ENCODE peak calls at places on chromosomes 12 and 14, in eight cellular contexts. R is GM23338, X is stomach, E is spleen, Y is HepG2, Q is upper lobe of left lung, L is transverse colon, W is Panc1. T is an unnamed sample.

GRCh38 chr12:19938031-19938430 is 430.3 kb upstream of the PDE3A start:
- DNase-seq in R (no peak), X (no peak), E (no peak), Y (no peak), Q (no peak), L (no peak), W (no peak), T (no peak)

GRCh38 chr14:104784846-104785707 is 10.5 kb downstream of the AKT1 start:
- DNase-seq in R (no peak), X (peak), E (no peak), Y (no peak), Q (peak), L (no peak), W (no peak), T (no peak)

GRCh38 chr14:60931206-60931605 is 49.7 kb downstream of the TRMT5 start:
- DNase-seq in R (no peak), X (no peak), E (no peak), Y (no peak), Q (no peak), L (no peak), W (no peak), T (no peak)

GRCh38 chr14:52014601-52015267 is 25.4 kb downstream of the RTRAF start:
- DNase-seq in R (no peak), X (no peak), E (no peak), Y (no peak), Q (no peak), L (no peak), W (no peak), T (no peak)

GRCh38 chr12:56628671-56629458 is 1.3 kb downstream of the BAZ2A start:
- DNase-seq in R (peak), X (peak), E (peak), Y (peak), Q (peak), L (peak), W (no peak), T (peak)

GRCh38 chr12:107992870-107993451 is 136.1 kb upstream of the WSCD2 start:
- DNase-seq in R (peak), X (no peak), E (no peak), Y (peak), Q (no peak), L (no peak), W (peak), T (peak)

GRCh38 chr12:40054554-40055226 is 51.2 kb downstream of the SLC2A13 start:
- DNase-seq in R (no peak), X (no peak), E (no peak), Y (no peak), Q (no peak), L (peak), W (no peak), T (no peak)

GRCh38 chr12:12859690-12860089 is 31.7 kb upstream of the GPRC5A start:
- DNase-seq in R (no peak), X (no peak), E (no peak), Y (no peak), Q (no peak), L (no peak), W (no peak), T (no peak)

GRCh38 chr14:101202627-101203404 is 299.3 kb upstream of the RTL1 start:
- DNase-seq in R (no peak), X (peak), E (peak), Y (no peak), Q (peak), L (no peak), W (no peak), T (no peak)

GRCh38 chr14:88045705-88046104 is 40.8 kb downstream of the GPR65 start:
- DNase-seq in R (no peak), X (no peak), E (no peak), Y (no peak), Q (peak), L (peak), W (no peak), T (peak)

GRCh38 chr12:12206776-12207388 is 60.0 kb downstream of the LRP6 start:
- DNase-seq in R (no peak), X (no peak), E (no peak), Y (peak), Q (no peak), L (no peak), W (no peak), T (no peak)

GRCh38 chr12:52526511-52526951 is 6.3 kb upstream of the KRT5 start:
- DNase-seq in R (no peak), X (no peak), E (no peak), Y (no peak), Q (no peak), L (no peak), W (no peak), T (no peak)

GRCh38 chr12:106733660-106734059 is 40.8 kb upstream of the RIC8B start:
- DNase-seq in R (no peak), X (no peak), E (no peak), Y (no peak), Q (no peak), L (no peak), W (no peak), T (no peak)

GRCh38 chr12:7162691-7163114 is 26.8 kb upstream of the PEX5 start:
- DNase-seq in R (peak), X (peak), E (no peak), Y (peak), Q (peak), L (peak), W (no peak), T (no peak)

GRCh38 chr12:87348071-87348470 is 681.1 kb downstream of the C12orf50 start:
- DNase-seq in R (no peak), X (no peak), E (no peak), Y (no peak), Q (no peak), L (no peak), W (no peak), T (no peak)

GRCh38 chr14:90587918-90588317 is 191.1 kb downstream of the CALM1 start:
- DNase-seq in R (no peak), X (no peak), E (no peak), Y (no peak), Q (no peak), L (no peak), W (no peak), T (no peak)

GRCh38 chr12:94277426-94278000 is 129.1 kb downstream of the PLXNC1 start:
- DNase-seq in R (no peak), X (no peak), E (no peak), Y (peak), Q (no peak), L (no peak), W (no peak), T (no peak)

GRCh38 chr12:102172436-102172835 is 25.2 kb downstream of the PMCH start:
- DNase-seq in R (no peak), X (no peak), E (no peak), Y (no peak), Q (no peak), L (no peak), W (no peak), T (no peak)

GRCh38 chr12:102174117-102174516 is 23.5 kb downstream of the PMCH start:
- DNase-seq in R (no peak), X (no peak), E (no peak), Y (no peak), Q (no peak), L (no peak), W (no peak), T (no peak)

GRCh38 chr12:102171951-102172350 is 25.7 kb downstream of the PMCH start:
- DNase-seq in R (no peak), X (no peak), E (no peak), Y (no peak), Q (no peak), L (no peak), W (no peak), T (no peak)

GRCh38 chr12:102167821-102168605 is 29.6 kb downstream of the PMCH start:
- DNase-seq in R (no peak), X (no peak), E (no peak), Y (no peak), Q (no peak), L (no peak), W (no peak), T (no peak)

DNA sequence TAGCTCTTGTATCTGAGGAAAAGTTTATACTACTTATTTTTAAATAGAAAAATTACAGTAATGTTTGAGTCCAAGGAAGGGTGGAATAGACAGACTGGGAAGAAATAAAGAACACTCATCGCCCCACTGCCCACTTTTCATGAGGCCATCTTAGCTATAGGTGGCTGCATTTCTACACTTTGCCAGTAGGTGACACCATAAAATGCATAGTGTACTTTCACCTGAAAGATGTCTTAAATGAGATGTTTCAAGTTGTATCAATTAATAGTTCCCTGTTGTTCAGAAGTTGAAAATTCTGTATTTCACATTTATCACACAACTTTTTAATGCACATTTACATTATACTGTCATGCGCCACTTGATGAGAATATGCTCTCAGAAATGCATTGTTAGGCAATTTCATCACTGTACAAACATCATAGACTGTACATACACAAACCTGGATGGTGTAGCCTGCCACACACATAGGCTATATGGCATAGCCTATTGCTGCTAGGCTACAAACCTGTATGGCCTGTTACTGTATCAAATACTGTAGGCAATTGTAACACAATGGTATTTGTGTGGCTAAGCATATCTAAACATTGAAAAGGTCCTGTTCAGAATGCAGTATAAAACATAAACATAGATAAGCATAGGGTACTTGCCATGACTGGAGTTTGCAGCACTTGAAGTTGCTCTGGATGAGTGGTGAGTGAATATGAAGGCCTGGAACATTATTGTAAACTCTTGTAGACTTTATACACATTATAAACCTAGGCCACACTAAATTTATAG is 27.5 kb downstream of the PMCH start:
- DNase-seq in R (peak), X (no peak), E (no peak), Y (peak), Q (no peak), L (no peak), W (peak), T (no peak)
- TF ChIP-seq CTCF in R (peak), X (no peak), E (peak), Y (peak), Q (peak), L (peak), W (peak), T (peak)

GRCh38 chr12:65854629-65855028 is 30.3 kb downstream of the HMGA2 start:
- DNase-seq in R (no peak), X (no peak), E (no peak), Y (peak), Q (no peak), L (no peak), W (no peak), T (no peak)

GRCh38 chr12:65856521-65856920 is 32.2 kb downstream of the HMGA2 start:
- DNase-seq in R (no peak), X (no peak), E (no peak), Y (no peak), Q (no peak), L (no peak), W (no peak), T (no peak)

GRCh38 chr12:65857875-65858274 is 33.6 kb downstream of the HMGA2 start:
- DNase-seq in R (no peak), X (no peak), E (no peak), Y (no peak), Q (no peak), L (no peak), W (no peak), T (no peak)

GRCh38 chr12:65858831-65859230 is 34.5 kb downstream of the HMGA2 start:
- DNase-seq in R (no peak), X (no peak), E (no peak), Y (no peak), Q (no peak), L (no peak), W (no peak), T (no peak)

GRCh38 chr12:65853489-65854157 is 29.3 kb downstream of the HMGA2 start:
- DNase-seq in R (no peak), X (no peak), E (no peak), Y (no peak), Q (no peak), L (no peak), W (no peak), T (no peak)
- TF ChIP-seq POLR2AphosphoS5 in R (no peak), X (no peak), E (no peak), Y (no peak), Q (no peak), L (no peak), W (no peak), T (no peak)

DNA sequence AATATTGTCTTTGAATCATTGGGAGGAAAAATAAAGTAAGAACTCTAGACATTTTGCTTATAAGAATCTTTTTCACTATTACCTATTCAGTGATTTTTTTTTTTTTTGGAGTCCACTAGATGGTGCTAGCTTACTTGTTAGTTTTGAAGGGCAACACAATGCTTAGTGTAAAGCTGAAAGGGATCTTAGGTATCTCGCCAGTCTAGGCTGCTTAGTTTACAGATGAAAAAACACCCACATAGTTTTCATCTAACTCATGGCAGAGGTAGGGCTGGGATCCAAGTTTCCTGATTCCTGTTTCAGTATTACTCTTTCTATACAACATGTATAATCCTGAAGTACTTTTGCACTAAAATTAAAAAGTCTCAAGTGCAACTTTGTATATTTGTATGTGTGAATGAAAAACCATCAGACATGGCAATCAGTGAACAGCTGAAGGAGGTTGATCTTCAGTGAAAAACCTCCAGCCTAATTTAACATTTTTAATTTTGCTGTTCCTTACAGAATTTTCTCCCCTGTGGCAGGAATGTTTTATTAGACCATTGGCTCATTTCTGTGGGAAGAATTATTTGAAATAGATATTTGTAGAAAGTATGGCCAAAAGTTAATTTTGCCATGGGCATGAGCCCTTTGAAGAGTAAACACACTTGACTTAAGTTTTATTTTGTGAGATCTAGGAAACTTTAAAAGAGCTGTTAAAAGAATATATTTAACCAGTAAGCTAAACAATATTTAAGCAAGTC is 40.7 kb downstream of the LRRIQ1 start:
- DNase-seq in R (peak), X (no peak), E (no peak), Y (peak), Q (no peak), L (no peak), W (peak), T (no peak)
- TF ChIP-seq CTCF in R (peak), X (no peak), E (no peak), Y (peak), Q (no peak), L (no peak), W (peak), T (peak)

GRCh38 chr12:14950982-14951746 is 10.2 kb downstream of the ARHGDIB start:
- DNase-seq in R (peak), X (no peak), E (no peak), Y (peak), Q (no peak), L (peak), W (no peak), T (no peak)

GRCh38 chr12:14948672-14949071 is 10.3 kb upstream of the ERP27 start:
- DNase-seq in R (peak), X (no peak), E (no peak), Y (no peak), Q (no peak), L (peak), W (no peak), T (no peak)

GRCh38 chr12:14952295-14952995 is 9.0 kb downstream of the ARHGDIB start:
- DNase-seq in R (no peak), X (no peak), E (peak), Y (peak), Q (peak), L (peak), W (no peak), T (peak)

GRCh38 chr12:14949631-14950030 is 11.3 kb upstream of the ERP27 start:
- DNase-seq in R (no peak), X (no peak), E (no peak), Y (no peak), Q (no peak), L (no peak), W (no peak), T (no peak)

GRCh38 chr12:14950421-14950820 is 11.0 kb downstream of the ARHGDIB start:
- DNase-seq in R (no peak), X (no peak), E (no peak), Y (no peak), Q (no peak), L (no peak), W (no peak), T (no peak)
- TF ChIP-seq POLR2AphosphoS5 in R (no peak), X (no peak), E (no peak), Y (no peak), Q (no peak), L (no peak), W (no peak), T (peak)

DNA sequence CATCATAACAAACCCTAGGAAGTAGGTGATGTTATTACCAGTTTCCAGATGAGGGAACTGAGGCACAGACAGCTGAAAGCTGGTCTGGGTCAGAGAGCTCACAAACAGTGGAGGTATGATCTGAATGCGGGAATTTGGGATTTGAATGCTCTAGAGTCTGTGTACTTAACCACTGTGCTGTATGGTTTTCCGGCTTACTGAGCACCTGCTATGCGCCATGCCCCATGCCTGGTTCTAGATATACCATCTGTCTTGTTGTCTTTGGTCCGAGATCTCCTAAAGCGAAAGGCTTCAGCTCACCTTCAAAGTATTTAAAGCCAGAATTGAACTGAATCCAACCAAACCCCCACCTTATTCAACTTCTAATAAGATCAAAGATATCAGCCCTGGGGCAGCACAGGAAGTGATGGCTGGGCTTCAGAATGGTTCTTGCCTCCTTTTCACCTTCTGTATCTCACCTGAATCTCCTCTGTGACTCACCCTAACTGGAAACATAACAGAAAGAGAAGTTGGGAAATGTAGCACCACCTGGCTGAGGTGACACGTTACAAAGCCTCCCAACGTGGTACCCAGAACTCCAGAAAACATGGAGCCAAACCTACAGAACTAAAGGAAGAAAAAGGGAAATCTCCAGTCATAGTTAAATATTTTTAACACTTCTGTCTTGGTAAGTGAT is 54.3 kb downstream of the PRMT8 start:
- DNase-seq in R (no peak), X (no peak), E (no peak), Y (no peak), Q (no peak), L (no peak), W (no peak), T (no peak)
- TF ChIP-seq CTCF in R (no peak), X (no peak), E (no peak), Y (no peak), Q (no peak), L (no peak), W (no peak), T (no peak)

GRCh38 chr12:70660620-70661219 is 23.5 kb upstream of the PTPRB start:
- DNase-seq in R (no peak), X (no peak), E (no peak), Y (no peak), Q (peak), L (no peak), W (peak), T (no peak)

GRCh38 chr12:70666364-70666763 is 29.1 kb upstream of the PTPRB start:
- DNase-seq in R (no peak), X (no peak), E (no peak), Y (no peak), Q (no peak), L (no peak), W (no peak), T (no peak)

GRCh38 chr12:70664463-70664862 is 27.2 kb upstream of the PTPRB start:
- DNase-seq in R (peak), X (no peak), E (no peak), Y (no peak), Q (no peak), L (no peak), W (no peak), T (no peak)

GRCh38 chr12:70661762-70662161 is 24.5 kb upstream of the PTPRB start:
- DNase-seq in R (no peak), X (no peak), E (no peak), Y (no peak), Q (no peak), L (no peak), W (no peak), T (no peak)

GRCh38 chr12:70663838-70664237 is 26.6 kb upstream of the PTPRB start:
- DNase-seq in R (peak), X (no peak), E (no peak), Y (no peak), Q (no peak), L (no peak), W (no peak), T (no peak)
- TF ChIP-seq POLR2AphosphoS5 in R (no peak), X (no peak), E (no peak), Y (no peak), Q (no peak), L (no peak), W (no peak), T (no peak)

GRCh38 chr14:95360828-95361227 is 41.1 kb upstream of the CLMN start:
- DNase-seq in R (peak), X (no peak), E (no peak), Y (no peak), Q (peak), L (no peak), W (no peak), T (no peak)
- TF ChIP-seq CTCF in R (no peak), X (no peak), E (no peak), Y (no peak), Q (no peak), L (no peak), W (no peak), T (no peak)